ENCODE peak calls at places on chromosomes 6 and 20, in eight cellular contexts. M is left ventricle myocardium inferior, O is suprapubic skin, F is cardiac muscle cell, Y is tibial artery, B is left lung, E is GM23248, U is astrocyte. H is an unnamed sample. For H3K9me3, the result is how much of the 10 kb centered on the place peaks cover.

GRCh38 chr6:39365281-39366074 is 43.0 kb upstream of the KCNK16 start:
- DNase-seq in F (peak), Y (no peak), E (peak), O (no peak), U (peak), M (no peak), B (no peak), H (no peak)

GRCh38 chr6:112130878-112131277 is 43.5 kb downstream of the FAM229B start:
- DNase-seq in O (no peak), Y (no peak), U (no peak), M (no peak), F (no peak), E (no peak), B (no peak), H (no peak)

GRCh38 chr6:151387581-151387980 is 3.8 kb downstream of the ZBTB2 start:
- DNase-seq in F (peak), Y (no peak), M (no peak), U (peak), E (peak), O (no peak), B (no peak), H (no peak)

GRCh38 chr6:31401403-31401802 is 2.0 kb upstream of the MICA start:
- DNase-seq in M (no peak), U (peak), Y (peak), O (no peak), F (peak), B (no peak), E (peak), H (no peak)

GRCh38 chr6:41937881-41938574 is 3.6 kb downstream of the CCND3 start:
- DNase-seq in U (no peak), Y (no peak), M (no peak), E (no peak), B (no peak), O (no peak), F (peak), H (peak)

GRCh38 chr6:135871296-135871695 is 19.8 kb downstream of the PDE7B start:
- DNase-seq in Y (no peak), F (peak), O (no peak), B (no peak), E (peak), U (peak), M (no peak), H (no peak)

GRCh38 chr6:126786262-126786661 is 332.2 kb upstream of the RSPO3 start:
- DNase-seq in O (no peak), U (peak), B (no peak), E (peak), F (no peak), M (no peak), Y (no peak), H (no peak)

GRCh38 chr6:129248976-129249375 is 366.0 kb downstream of the LAMA2 start:
- DNase-seq in M (peak), B (no peak), O (no peak), Y (no peak), F (no peak), E (no peak), U (no peak), H (no peak)

GRCh38 chr20:44033873-44034272 is 119.2 kb downstream of the TOX2 start:
- DNase-seq in E (no peak), M (no peak), Y (no peak), U (no peak), B (no peak), O (peak), F (no peak), H (peak)

GRCh38 chr6:42396720-42397119 is 55.0 kb downstream of the TRERF1 start:
- DNase-seq in O (peak), F (no peak), E (no peak), B (no peak), Y (peak), M (no peak), U (no peak), H (peak)

GRCh38 chr6:106509420-106510089 is 119.7 kb downstream of the RTN4IP1 start:
- DNase-seq in B (no peak), M (no peak), F (no peak), Y (no peak), U (no peak), O (no peak), E (no peak), H (no peak)

GRCh38 chr6:139881728-139882211 is 507.3 kb upstream of the CITED2 start:
- DNase-seq in U (peak), F (peak), O (no peak), E (peak), Y (no peak), B (no peak), M (no peak), H (no peak)

GRCh38 chr6:142893088-142893487 is 51.9 kb downstream of the HIVEP2 start:
- DNase-seq in Y (no peak), M (no peak), O (no peak), E (peak), B (no peak), F (peak), U (peak), H (no peak)

GRCh38 chr6:43070028-43070632 is 6.0 kb upstream of the PTK7 start:
- DNase-seq in E (peak), M (no peak), O (no peak), U (peak), Y (no peak), B (no peak), F (peak), H (no peak)

GRCh38 chr6:34912715-34913464 is 23.8 kb downstream of the ANKS1A start:
- DNase-seq in O (no peak), E (peak), F (peak), Y (no peak), M (no peak), U (peak), B (no peak), H (peak)

GRCh38 chr6:34544776-34545471 is 11.2 kb downstream of the SPDEF start:
- DNase-seq in M (no peak), O (no peak), F (peak), Y (no peak), U (no peak), B (no peak), E (no peak), H (no peak)

GRCh38 chr20:32547753-32548034 is 37.4 kb downstream of the NOL4L start:
- DNase-seq in E (no peak), B (no peak), O (no peak), Y (no peak), M (no peak), U (no peak), F (no peak), H (no peak)

GRCh38 chr6:38259736-38260135 is 380.0 kb downstream of the BTBD9 start:
- DNase-seq in F (peak), O (no peak), Y (no peak), B (no peak), M (no peak), E (peak), U (peak), H (no peak)

GRCh38 chr6:130322673-130323268 is 43.0 kb upstream of the TMEM200A start:
- DNase-seq in F (peak), U (peak), M (no peak), O (no peak), E (peak), B (no peak), Y (no peak), H (peak)

GRCh38 chr20:15039088-15039762 is 701.8 kb upstream of the FLRT3 start:
- DNase-seq in U (no peak), B (no peak), M (no peak), Y (no peak), O (no peak), E (no peak), F (no peak), H (no peak)

GRCh38 chr6:147508073-147508870 is at the start of gene SAMD5:
- DNase-seq in U (peak), F (peak), M (peak), E (peak), Y (peak), B (peak), O (no peak), H (no peak)

GRCh38 chr20:46056970-46057855 is 28.2 kb downstream of the SLC12A5 start:
- DNase-seq in O (no peak), F (peak), M (peak), E (peak), B (peak), Y (no peak), U (peak), H (no peak)

GRCh38 chr6:84763397-84764331 is 734 bp downstream of the TBX18 start:
- DNase-seq in M (peak), Y (peak), O (peak), F (peak), B (peak), E (peak), U (peak), H (no peak)

GRCh38 chr6:49556429-49556837 is 6.0 kb downstream of the C6orf141 start:
- DNase-seq in E (peak), B (no peak), O (no peak), M (no peak), Y (no peak), F (peak), U (peak), H (no peak)

GRCh38 chr20:21102691-21103311 is 3.4 kb downstream of the LINC00237 start:
- DNase-seq in B (peak), M (peak), O (no peak), F (peak), E (peak), Y (peak), U (no peak), H (peak)

GRCh38 chr6:148146717-148147116 is 195.9 kb upstream of the SASH1 start:
- DNase-seq in Y (no peak), M (no peak), O (no peak), E (peak), F (peak), B (no peak), U (peak), H (peak)

GRCh38 chr6:46963039-46963438 is 41.3 kb upstream of the ADGRF5 start:
- DNase-seq in F (no peak), U (peak), O (no peak), Y (no peak), E (no peak), M (no peak), B (no peak), H (no peak)

GRCh38 chr20:59153832-59154231 is 9.8 kb upstream of the ZNF831 start:
- DNase-seq in M (no peak), Y (no peak), U (no peak), F (no peak), O (no peak), E (no peak), B (no peak), H (no peak)

GRCh38 chr20:35176132-35176531 is 4.3 kb downstream of the PROCR start:
- DNase-seq in Y (no peak), U (no peak), O (no peak), E (no peak), B (no peak), M (no peak), F (no peak), H (no peak)

GRCh38 chr6:36836771-36837339 is 2.4 kb downstream of the CPNE5 start:
- DNase-seq in F (no peak), U (no peak), O (no peak), B (no peak), E (no peak), Y (no peak), M (no peak), H (no peak)

GRCh38 chr6:24394777-24395437 is 7.8 kb upstream of the MRS2 start:
- DNase-seq in M (no peak), B (no peak), Y (no peak), O (no peak), U (peak), F (peak), E (peak), H (no peak)

GRCh38 chr6:74931567-74931966 is 274.3 kb downstream of the COL12A1 start:
- DNase-seq in Y (no peak), B (no peak), U (peak), O (no peak), M (no peak), F (peak), E (peak), H (no peak)

GRCh38 chr6:2744778-2745177 is 5.9 kb downstream of the MYLK4 start:
- DNase-seq in E (no peak), U (no peak), M (no peak), F (no peak), B (no peak), Y (no peak), O (no peak), H (no peak)

GRCh38 chr20:32982617-32983458 is 21.4 kb downstream of the SUN5 start:
- DNase-seq in U (no peak), B (no peak), M (peak), Y (no peak), O (no peak), E (no peak), F (no peak), H (no peak)

GRCh38 chr6:22877946-22878705 is 308.8 kb downstream of the HDGFL1 start:
- DNase-seq in B (no peak), E (peak), O (no peak), Y (no peak), U (peak), F (peak), M (no peak), H (no peak)

GRCh38 chr20:16308754-16309153 is 264.5 kb downstream of the KIF16B start:
- DNase-seq in B (no peak), Y (no peak), E (no peak), U (peak), M (no peak), O (no peak), F (peak), H (no peak)

GRCh38 chr6:14932485-14933178 is 313.2 kb upstream of the JARID2 start:
- DNase-seq in F (no peak), E (no peak), O (no peak), Y (no peak), U (no peak), M (no peak), B (no peak), H (no peak)

GRCh38 chr6:134410531-134410930 is 92.6 kb upstream of the SGK1 start:
- DNase-seq in F (no peak), U (no peak), B (no peak), O (no peak), M (no peak), E (no peak), Y (no peak), H (no peak)

GRCh38 chr20:53728359-53728758 is 134.7 kb upstream of the ZNF217 start:
- DNase-seq in Y (no peak), B (no peak), F (no peak), M (no peak), O (no peak), E (no peak), U (no peak), H (no peak)

DNA sequence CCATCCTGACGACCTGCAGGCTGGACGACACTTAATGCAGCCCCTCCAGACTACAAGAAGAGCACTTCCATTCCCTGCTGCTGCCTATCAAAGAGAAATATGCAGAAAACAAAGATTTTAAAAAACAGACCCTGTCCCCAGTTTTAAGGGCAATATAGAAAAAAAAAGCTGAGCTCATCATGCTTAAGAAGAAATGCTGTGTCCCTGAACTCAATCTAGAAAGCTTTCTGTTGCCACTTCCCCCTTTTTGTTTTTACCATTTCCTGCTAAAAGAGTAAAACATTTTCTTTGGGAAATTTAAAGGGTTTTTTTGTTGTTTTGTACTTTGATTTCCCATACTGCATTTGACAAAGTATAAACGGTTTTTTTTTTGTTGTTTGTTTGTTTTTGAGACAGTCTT is 35.4 kb downstream of the ABHD12 start:
- DNase-seq in M (no peak), Y (no peak), B (no peak), U (no peak), O (no peak), F (no peak), E (no peak), H (no peak)
- H3K9me3 ChIP-seq in M (under half), Y (under half), B (under half), U (under half), O (under half), F (under half), E (under half), H (under half)

DNA sequence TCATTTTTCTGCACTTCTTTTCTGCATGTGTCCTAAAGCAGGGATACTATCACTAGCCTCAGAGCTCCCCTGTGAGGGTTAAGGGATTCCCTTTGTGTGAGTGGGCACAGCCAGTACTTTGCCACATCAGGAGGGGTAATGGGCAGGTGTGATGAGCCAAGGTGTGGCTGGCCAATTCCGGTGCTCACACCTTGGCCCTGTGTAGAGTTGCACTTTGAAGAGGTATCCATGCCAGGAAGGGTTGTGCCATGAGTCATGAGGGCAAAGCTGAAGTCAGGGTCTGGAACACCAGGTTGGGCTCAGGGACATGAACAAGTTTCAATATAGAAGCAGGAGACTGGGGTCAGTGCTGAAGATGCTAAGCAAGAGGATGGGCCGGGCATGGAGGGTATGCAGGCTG is 125.8 kb upstream of the RREB1 start:
- DNase-seq in B (no peak), U (no peak), F (no peak), E (no peak), Y (no peak), M (no peak), O (no peak), H (no peak)
- H3K27ac ChIP-seq in B (no peak), U (no peak), F (no peak), E (no peak), Y (no peak), M (no peak), O (no peak), H (no peak)

DNA sequence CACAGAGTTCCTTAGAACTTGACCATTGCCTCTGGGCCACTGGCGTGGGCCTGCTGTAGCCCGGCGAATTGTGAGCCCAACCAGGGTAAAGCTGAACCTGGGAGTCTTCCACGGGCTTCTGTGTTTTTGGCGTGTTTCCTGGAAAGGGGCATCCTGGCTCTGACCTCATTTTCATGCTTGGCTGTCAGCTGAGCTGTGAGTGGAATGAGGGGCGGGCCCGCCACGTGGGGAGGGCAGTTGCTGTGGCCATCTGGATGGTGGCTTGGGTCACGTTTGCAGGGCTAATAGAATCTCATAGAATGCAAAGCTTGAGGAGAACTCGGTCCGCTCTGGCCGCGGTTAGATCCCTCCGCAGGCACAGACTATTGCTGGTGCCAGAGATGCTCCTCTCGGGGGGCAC is 263.0 kb downstream of the SMOC2 start:
- DNase-seq in E (no peak), B (no peak), Y (peak), O (no peak), F (peak), M (no peak), U (no peak), H (no peak)
- H3K9me3 ChIP-seq in E (under half), B (under half), Y (under half), O (under half), F (under half), M (under half), U (under half), H (under half)

GRCh38 chr20:51688600-51688999 is 79.6 kb downstream of the ATP9A start:
- DNase-seq in F (no peak), Y (no peak), B (no peak), U (no peak), E (no peak), O (no peak), M (no peak), H (no peak)
- H3K27ac ChIP-seq in F (no peak), Y (no peak), B (no peak), U (no peak), E (no peak), O (no peak), M (no peak), H (no peak)

H was measured in CD8-positive, alpha-beta T cell.